ENCODE peak calls at places on chromosomes 13 and 19, in four cellular contexts. O is A549, J is transverse colon, P is ovary. Y is an unnamed sample.

GRCh38 chr19:48290341-48290922 is 20.6 kb downstream of the ZNF114 start:
- DNase-seq in O (peak; percentile 35), J (no peak), P (no peak), Y (no peak)

GRCh38 chr13:51050021-51050886 is 60.8 kb downstream of the C13orf42 start:
- DNase-seq in O (no peak), J (no peak), P (no peak), Y (no peak)

GRCh38 chr19:13260883-13261653 is 110.9 kb downstream of the IER2 start:
- DNase-seq in O (peak; percentile 49), J (no peak), P (no peak), Y (no peak)

GRCh38 chr19:18745012-18745735 is 45.9 kb downstream of the COMP start:
- DNase-seq in O (no peak), J (no peak), P (peak; percentile 78), Y (peak; percentile 87)

GRCh38 chr19:54137913-54138776 is 583 bp downstream of the CNOT3 start:
- DNase-seq in O (no peak), J (peak; percentile 43), P (peak; percentile 62), Y (no peak)

GRCh38 chr13:104327217-104327616 is 1261.0 kb upstream of the SLC10A2 start:
- DNase-seq in O (no peak), J (no peak), P (no peak), Y (no peak)

GRCh38 chr19:31416548-31416947 is 67.3 kb upstream of the TSHZ3 start:
- DNase-seq in O (no peak), J (no peak), P (no peak), Y (no peak)

GRCh38 chr13:42063105-42063504 is 14.7 kb downstream of the DGKH start:
- DNase-seq in O (no peak), J (no peak), P (no peak), Y (no peak)

GRCh38 chr13:52739468-52740071 is at the start of gene CNMD:
- DNase-seq in O (no peak), J (no peak), P (no peak), Y (peak; percentile 17)

GRCh38 chr13:97235549-97236206 is 13.5 kb downstream of the MBNL2 start:
- DNase-seq in O (no peak), J (peak; percentile 71), P (no peak), Y (no peak)

GRCh38 chr13:106599875-106600797 is 32.2 kb upstream of the ARGLU1 start:
- DNase-seq in O (no peak), J (no peak), P (peak; percentile 39), Y (peak; percentile 20)

DNA sequence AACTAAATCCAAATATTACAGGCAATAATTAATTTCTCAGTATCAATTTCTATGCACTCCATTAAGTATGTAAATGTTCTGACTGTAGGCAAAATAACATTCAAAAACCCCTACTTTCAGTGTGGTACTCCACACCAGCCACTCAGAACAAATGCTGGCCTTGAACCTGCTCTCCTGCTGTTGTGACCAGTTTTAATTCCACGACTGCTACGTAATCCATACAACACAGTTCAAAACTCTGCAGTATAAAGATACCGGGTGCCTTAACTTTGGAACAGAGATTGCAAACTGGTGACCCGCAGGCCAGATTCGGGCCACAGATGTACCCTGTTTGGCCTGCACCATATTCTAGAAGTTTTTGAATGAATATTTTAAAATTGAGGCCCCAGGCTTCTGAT is 30.4 kb downstream of the COL4A1 start:
- DNase-seq in O (no peak), J (no peak), P (no peak), Y (no peak)
- H3K27ac ChIP-seq in O (no peak overlapping the region), J (peak overlapping the region; percentile 42), P (no peak overlapping the region), Y (no peak overlapping the region)

DNA sequence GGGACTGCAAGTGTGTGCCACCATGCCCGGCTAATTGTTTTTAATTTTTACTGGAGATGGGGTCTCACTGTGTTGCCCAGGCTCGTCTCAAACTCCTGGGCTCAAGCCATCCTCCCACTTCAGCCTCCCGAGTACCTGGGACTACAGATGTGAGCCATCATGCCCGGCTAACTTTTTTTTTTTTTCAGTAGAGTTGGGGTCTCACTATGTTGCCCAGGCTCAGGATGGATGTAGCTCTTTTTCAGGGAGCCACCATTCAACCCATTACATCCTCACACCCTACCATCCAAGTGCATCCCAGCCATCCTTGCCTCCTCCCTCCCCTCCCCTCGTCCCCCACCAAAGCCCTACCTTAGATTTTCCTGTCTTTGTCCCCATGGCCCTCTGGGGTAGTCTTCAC is 14.9 kb downstream of the CELF5 start:
- DNase-seq in O (no peak), J (no peak), P (no peak), Y (no peak)
- TF ChIP-seq CTCF in O (no peak), J (no peak), P (no peak), Y (no peak)

GRCh38 chr13:44718467-44718866 is 142.3 kb upstream of the TSC22D1 start:
- DNase-seq in O (no peak), J (no peak), P (no peak), Y (no peak)
- H3K27ac ChIP-seq in O (peak overlapping the region; percentile 30), J (no peak overlapping the region), P (no peak overlapping the region), Y (no peak overlapping the region)

GRCh38 chr19:5691930-5692784 is 2.1 kb downstream of the RPL36 start:
- DNase-seq in O (no peak), J (no peak), P (peak; percentile 50), Y (no peak)
- TF ChIP-seq CTCF in O (no peak), J (no peak), P (no peak), Y (no peak)

GRCh38 chr19:46972301-46972700 is 47.3 kb upstream of the NPAS1 start:
- DNase-seq in O (no peak), J (no peak), P (no peak), Y (peak; percentile 39)
- H3K27ac ChIP-seq in O (no peak overlapping the region), J (peak overlapping the region; percentile 42), P (no peak overlapping the region), Y (peak overlapping the region; percentile 1)

DNA sequence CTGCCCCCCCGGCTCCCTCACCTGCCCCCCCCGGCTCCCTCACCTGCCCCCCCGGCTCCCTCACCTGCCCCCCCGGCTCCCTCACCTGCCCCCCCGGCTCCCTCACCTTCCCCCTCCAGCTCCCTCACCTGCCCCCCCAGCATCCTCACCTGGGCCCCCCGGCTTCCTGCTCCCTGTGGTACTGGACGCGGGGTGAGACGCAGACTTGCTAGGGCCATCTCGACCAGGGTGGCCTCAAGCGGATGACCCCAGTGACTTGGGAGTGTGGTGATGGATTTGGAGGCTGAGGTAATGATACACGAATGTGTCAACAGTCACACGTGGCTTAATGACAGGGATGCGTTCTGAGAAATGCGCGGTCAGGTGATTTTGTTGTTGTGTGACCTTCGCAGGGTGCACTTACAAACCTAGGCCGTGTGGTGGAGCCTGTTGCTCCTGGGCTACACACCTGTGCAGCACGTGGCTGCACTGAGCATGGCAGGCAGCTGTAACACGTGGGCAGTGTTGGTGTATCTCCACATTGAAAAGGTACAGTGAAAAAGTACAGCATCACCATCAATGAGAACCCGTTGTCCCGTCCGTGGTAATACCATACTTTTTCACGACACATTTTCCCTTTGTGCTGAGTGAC is 197.8 kb downstream of the TEX29 start:
- DNase-seq in O (peak; percentile 12), J (no peak), P (no peak), Y (no peak)
- TF ChIP-seq CTCF in O (no peak), J (no peak), P (no peak), Y (no peak)

GRCh38 chr19:35310331-35310730 is 18.4 kb downstream of the MAG start:
- DNase-seq in O (no peak), J (no peak), P (no peak), Y (no peak)

GRCh38 chr19:35306473-35307246 is 14.7 kb downstream of the MAG start:
- DNase-seq in O (no peak), J (no peak), P (no peak), Y (no peak)

GRCh38 chr19:35309481-35310279 is 17.7 kb downstream of the MAG start:
- DNase-seq in O (no peak), J (no peak), P (peak; percentile 91), Y (peak; percentile 90)

GRCh38 chr19:35305181-35305580 is 13.2 kb downstream of the MAG start:
- DNase-seq in O (no peak), J (no peak), P (no peak), Y (no peak)

DNA sequence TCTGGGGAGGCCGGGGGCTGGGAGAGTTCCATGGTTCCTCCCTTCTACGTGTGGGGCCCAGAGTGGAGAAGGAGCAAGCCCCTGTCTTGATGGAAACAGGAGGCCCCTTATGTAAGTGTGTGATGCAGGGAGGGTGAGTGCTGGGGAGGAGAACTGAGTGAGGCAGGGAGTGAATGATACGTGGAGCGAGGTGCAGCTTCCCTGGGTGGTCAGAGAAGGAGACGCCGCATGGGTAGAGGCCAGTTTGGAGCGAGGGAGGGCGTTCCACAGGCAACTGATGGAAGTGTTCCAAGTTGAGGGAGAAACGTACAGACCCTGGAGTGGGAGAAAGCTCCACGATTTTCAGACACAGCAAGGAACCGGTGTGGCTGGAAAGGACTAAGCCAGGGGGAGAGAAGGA is 16.0 kb downstream of the MAG start:
- DNase-seq in O (no peak), J (no peak), P (peak; percentile 61), Y (peak; percentile 31)
- H3K27ac ChIP-seq in O (no peak overlapping the region), J (no peak overlapping the region), P (peak overlapping the region; percentile 52), Y (peak overlapping the region; percentile 56)